ENCODE peak calls at places on chromosomes 4 and X, in seven cellular contexts. E, T, I, P, D, Q and U are unnamed samples.

GRCh38 chr4:48025005-48025404 is 8.4 kb downstream of the NIPAL1 start:
- DNase-seq in D (peak; percentile 61), E (peak; percentile 58), T (no peak), P (no peak), I (no peak), Q (no peak), U (no peak)

GRCh38 chrX:129613596-129613995 is 41.2 kb downstream of the APLN start:
- DNase-seq in Q (no peak), T (no peak), P (no peak), I (no peak), E (no peak), D (no peak), U (no peak)

GRCh38 chrX:48835524-48836329 is at the start of gene PCSK1N:
- DNase-seq in T (no peak), P (no peak), D (no peak), Q (no peak), I (peak; percentile 19), E (no peak), U (no peak)

GRCh38 chrX:7147431-7147977 is at the start of gene STS:
- DNase-seq in E (peak; percentile 21), P (no peak), Q (peak; percentile 58), I (peak; percentile 35), T (peak; percentile 54), D (peak; percentile 48), U (no peak)

GRCh38 chr4:16140520-16141249 is 56.9 kb upstream of the PROM1 start:
- DNase-seq in P (peak; percentile 25), I (no peak), E (peak; percentile 91), D (peak; percentile 73), T (no peak), Q (no peak), U (peak; percentile 14)

GRCh38 chr4:4872148-4872903 is 12.9 kb downstream of the MSX1 start:
- DNase-seq in Q (no peak), T (no peak), E (no peak), P (no peak), D (no peak), I (no peak), U (peak; percentile 82)

GRCh38 chr4:139084425-139085093 is 69.0 kb downstream of the NOCT start:
- DNase-seq in I (no peak), P (no peak), Q (no peak), E (peak; percentile 16), T (no peak), D (no peak), U (no peak)

GRCh38 chr4:73707918-73708577 is 32.3 kb upstream of the CXCL8 start:
- DNase-seq in D (peak; percentile 93), P (peak; percentile 86), T (peak; percentile 15), Q (peak; percentile 89), I (no peak), E (peak; percentile 93), U (no peak)

GRCh38 chr4:25358515-25359275 is 18.4 kb upstream of the ANAPC4 start:
- DNase-seq in E (no peak), I (no peak), Q (peak; percentile 21), D (no peak), P (no peak), T (no peak), U (no peak)

GRCh38 chrX:24506082-24506481 is 41.0 kb downstream of the PDK3 start:
- DNase-seq in Q (peak; percentile 16), E (peak; percentile 1), T (no peak), P (no peak), I (no peak), D (peak; percentile 46), U (no peak)

GRCh38 chrX:18353931-18354368 is 538 bp downstream of the SCML2 start:
- DNase-seq in E (no peak), Q (peak; percentile 47), P (no peak), I (peak; percentile 24), D (peak; percentile 34), T (peak; percentile 8), U (no peak)

GRCh38 chr4:15118281-15118680 is 116.0 kb downstream of the CPEB2 start:
- DNase-seq in D (no peak), P (no peak), Q (no peak), I (peak; percentile 15), T (no peak), E (no peak), U (no peak)

GRCh38 chrX:68579810-68580209 is 67.7 kb upstream of the STARD8 start:
- DNase-seq in P (no peak), E (no peak), I (no peak), Q (peak; percentile 37), T (no peak), D (no peak), U (no peak)

GRCh38 chrX:30513284-30513683 is 64.3 kb downstream of the TASL start:
- DNase-seq in T (no peak), E (peak; percentile 20), Q (peak; percentile 31), I (no peak), D (peak; percentile 28), P (no peak), U (no peak)

GRCh38 chr4:144583658-144584057 is 62.3 kb upstream of the HHIP start:
- DNase-seq in I (no peak), T (no peak), P (peak; percentile 51), Q (no peak), D (peak; percentile 87), E (peak; percentile 79), U (no peak)

GRCh38 chrX:68698955-68699354 is 51.5 kb downstream of the STARD8 start:
- DNase-seq in D (no peak), Q (no peak), P (no peak), I (no peak), E (no peak), T (no peak), U (no peak)

GRCh38 chr4:112514449-112515277 is 1.3 kb downstream of the NEUROG2 start:
- DNase-seq in I (no peak), Q (no peak), D (no peak), T (no peak), P (no peak), E (no peak), U (no peak)

GRCh38 chr4:42252315-42252714 is 99.9 kb upstream of the BEND4 start:
- DNase-seq in T (no peak), I (no peak), Q (no peak), E (no peak), P (no peak), D (no peak), U (no peak)

GRCh38 chr4:8553958-8554357 is 26.2 kb upstream of the GPR78 start:
- DNase-seq in Q (no peak), P (no peak), E (no peak), T (no peak), D (no peak), I (no peak), U (peak; percentile 57)

GRCh38 chr4:10403633-10404445 is 53.4 kb downstream of the ZNF518B start:
- DNase-seq in Q (peak; percentile 55), D (peak; percentile 36), P (no peak), I (peak; percentile 23), T (no peak), E (peak; percentile 79), U (no peak)

GRCh38 chrX:152445926-152446325 is 5.2 kb downstream of the GABRA3 start:
- DNase-seq in D (no peak), T (no peak), I (no peak), E (no peak), P (no peak), Q (no peak), U (no peak)

GRCh38 chr4:16692021-16692420 is 206.4 kb downstream of the LDB2 start:
- DNase-seq in E (no peak), I (no peak), P (no peak), Q (no peak), T (no peak), D (no peak), U (no peak)

GRCh38 chr4:111678466-111678865 is 466.8 kb upstream of the FAM241A start:
- DNase-seq in D (peak; percentile 87), I (no peak), T (no peak), P (peak; percentile 85), Q (no peak), E (peak; percentile 65), U (no peak)

DNA sequence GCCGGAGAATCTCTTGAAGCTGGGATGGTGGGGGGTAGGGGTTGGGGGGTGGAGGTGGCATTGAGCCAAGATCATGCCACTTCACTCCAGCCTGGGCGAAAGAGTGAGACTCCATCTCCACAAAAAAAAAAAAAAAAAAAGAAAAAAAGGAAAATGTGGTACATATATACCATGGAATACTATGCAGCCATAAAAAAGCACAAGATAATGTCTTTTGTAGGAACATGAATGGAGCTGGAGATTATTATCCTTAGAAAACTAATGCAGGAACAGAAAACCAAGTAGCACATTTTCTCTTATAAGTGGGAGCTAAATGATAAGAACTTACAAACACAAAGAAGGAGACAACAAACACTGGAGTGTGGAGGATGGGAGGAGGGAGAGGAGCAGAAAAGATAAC is 188.5 kb downstream of the APBB2 start:
- DNase-seq in T (no peak), E (no peak), D (no peak), I (no peak), Q (no peak), P (no peak), U (no peak)
- H3K4me3 ChIP-seq in T (no peak overlapping the region), E (no peak overlapping the region), D (no peak overlapping the region), I (no peak overlapping the region), Q (no peak overlapping the region), P (no peak overlapping the region), U (no peak overlapping the region)

DNA sequence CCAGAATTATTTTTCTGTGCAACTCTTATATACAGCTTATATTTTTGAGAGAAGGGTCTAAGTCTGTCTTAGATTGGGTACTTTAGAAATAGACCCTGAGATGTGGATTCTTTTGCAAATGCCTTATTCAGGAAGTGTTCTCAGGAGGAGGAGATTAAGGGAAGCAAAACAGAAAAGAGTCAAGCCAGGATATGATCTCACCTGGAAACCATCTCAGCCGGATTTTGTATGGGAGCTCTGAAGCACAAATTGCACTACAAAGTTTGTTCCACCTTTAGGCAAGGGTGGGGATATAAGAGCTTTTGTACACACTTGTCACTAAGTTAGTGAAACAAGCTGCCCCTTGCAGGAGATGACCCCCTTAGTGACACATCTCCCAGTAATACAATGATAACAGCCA is 121.2 kb upstream of the GRPR start:
- DNase-seq in Q (no peak), P (no peak), I (no peak), D (peak; percentile 33), E (peak; percentile 41), T (no peak), U (no peak)
- H3K4me3 ChIP-seq in Q (no peak overlapping the region), P (no peak overlapping the region), I (no peak overlapping the region), D (no peak overlapping the region), E (no peak overlapping the region), T (no peak overlapping the region), U (no peak overlapping the region)

GRCh38 chr4:150387983-150388382 is 194.0 kb upstream of the MAB21L2 start:
- DNase-seq in E (no peak), D (no peak), I (no peak), P (no peak), Q (peak; percentile 36), T (no peak), U (no peak)
- H3K4me3 ChIP-seq in E (no peak overlapping the region), D (no peak overlapping the region), I (no peak overlapping the region), P (no peak overlapping the region), Q (no peak overlapping the region), T (no peak overlapping the region), U (no peak overlapping the region)

GRCh38 chrX:101195442-101196173 is 24.0 kb upstream of the DRP2 start:
- DNase-seq in T (no peak), P (no peak), Q (no peak), I (no peak), D (no peak), E (peak; percentile 25), U (no peak)

GRCh38 chrX:101191217-101191750 is 28.3 kb upstream of the DRP2 start:
- DNase-seq in D (peak; percentile 30), T (peak; percentile 20), Q (no peak), I (peak; percentile 52), P (no peak), E (peak; percentile 42), U (no peak)

DNA sequence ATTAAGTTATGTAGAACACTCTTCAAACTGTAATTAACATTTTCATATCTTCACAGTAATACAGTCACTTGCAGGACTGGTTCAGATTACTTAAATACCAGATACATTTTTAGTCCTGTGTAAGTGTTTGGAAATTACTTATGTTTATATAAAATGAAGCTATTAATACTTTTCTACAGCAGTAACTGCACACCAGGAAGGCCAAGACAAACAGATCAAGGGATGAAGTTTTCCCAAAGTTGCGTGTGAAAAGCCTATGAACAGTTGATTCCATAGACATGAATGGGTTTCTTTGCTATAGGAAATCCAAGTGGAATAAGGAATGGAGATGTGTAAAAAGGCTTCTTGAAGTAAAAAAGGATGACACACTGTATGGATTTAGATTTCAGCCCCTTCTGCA is 28.9 kb upstream of the DRP2 start:
- DNase-seq in E (no peak), P (no peak), D (no peak), T (no peak), Q (no peak), I (no peak), U (no peak)
- H3K4me3 ChIP-seq in E (no peak overlapping the region), P (no peak overlapping the region), D (no peak overlapping the region), T (no peak overlapping the region), Q (no peak overlapping the region), I (no peak overlapping the region), U (no peak overlapping the region)